ENCODE peak calls at places on chromosomes 1 and 21, in four cellular contexts. T is A549, S is GM12878, I is K562. O is an unnamed sample.

GRCh38 chr1:72915581-72915980 is 633.2 kb upstream of the NEGR1 start:
- DNase-seq in I (no peak), S (no peak), T (no peak), O (no peak)

GRCh38 chr1:15107052-15107687 is 46.4 kb upstream of the TMEM51 start:
- DNase-seq in T (no peak), S (no peak), I (no peak), O (no peak)

GRCh38 chr1:39272791-39273071 is 68.2 kb downstream of the MACF1 start:
- DNase-seq in I (no peak), T (no peak), S (no peak), O (no peak)

GRCh38 chr1:207172321-207172720 is 68.3 kb downstream of the C4BPA start:
- DNase-seq in S (no peak), I (no peak), T (no peak), O (no peak)

GRCh38 chr1:230572121-230573083 is 69.9 kb upstream of the COG2 start:
- DNase-seq in S (no peak), I (no peak), T (peak), O (no peak)

GRCh38 chr1:201307239-201307638 is 23.9 kb downstream of the PKP1 start:
- DNase-seq in I (no peak), T (no peak), S (no peak), O (peak)

GRCh38 chr1:200483491-200484143 is 73.8 kb upstream of the ZNF281 start:
- DNase-seq in I (peak), S (peak), T (peak), O (peak)

GRCh38 chr1:223137402-223138100 is 5.5 kb downstream of the TLR5 start:
- DNase-seq in I (no peak), S (no peak), T (peak), O (peak)

GRCh38 chr1:167043752-167044488 is 46.3 kb downstream of the GPA33 start:
- DNase-seq in T (peak), I (peak), S (no peak), O (peak)

GRCh38 chr1:180358649-180359048 is 128.6 kb downstream of the LHX4 start:
- DNase-seq in I (no peak), T (no peak), S (no peak), O (peak)

DNA sequence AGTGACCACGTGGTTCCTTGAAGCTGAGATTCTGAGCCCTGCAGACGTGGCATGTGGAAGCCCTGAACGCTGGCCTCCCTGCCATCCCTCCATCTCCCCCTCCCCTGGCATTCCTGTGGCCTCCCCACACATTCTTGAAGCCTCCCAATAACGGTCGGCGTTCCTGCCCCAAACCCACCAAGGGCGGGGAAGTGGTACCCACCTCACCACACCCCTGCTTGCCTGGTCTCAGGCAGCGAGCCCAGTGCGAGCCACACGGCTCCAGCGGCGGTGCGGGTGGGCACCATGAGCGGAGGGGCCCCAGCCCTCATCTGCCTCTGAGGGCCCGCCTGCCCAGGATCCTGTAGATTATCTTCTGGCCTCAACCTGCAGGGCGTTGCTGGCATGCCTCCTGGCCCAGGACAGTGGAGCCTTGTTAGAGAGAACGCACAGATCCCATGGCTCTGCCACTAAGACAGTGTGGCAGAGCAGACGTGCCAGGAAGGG is 20.6 kb upstream of the PRELP start:
- DNase-seq in I (no peak), T (no peak), S (no peak), O (no peak)
- TF ChIP-seq BHLHE40 in I (no peak), T (no peak), S (no peak), O (no peak)

GRCh38 chr1:204869097-204869496 is 1.6 kb upstream of the NFASC start:
- DNase-seq in T (no peak), S (no peak), I (no peak), O (no peak)
- TF ChIP-seq RCOR1 in T (no peak), S (no peak), I (no peak), O (no peak)

GRCh38 chr21:39441502-39442475 is 3.8 kb downstream of the LCA5L start:
- DNase-seq in T (peak), I (peak), S (no peak), O (peak)
- TF ChIP-seq BHLHE40 in T (no peak), I (peak), S (no peak), O (no peak)

GRCh38 chr1:212129781-212130180 is 94.2 kb downstream of the DTL start:
- DNase-seq in T (no peak), S (no peak), I (no peak), O (no peak)

GRCh38 chr1:212124891-212125582 is 89.5 kb downstream of the DTL start:
- DNase-seq in S (no peak), I (no peak), T (no peak), O (peak)

GRCh38 chr1:212127219-212127618 is 91.7 kb downstream of the DTL start:
- DNase-seq in S (no peak), T (no peak), I (no peak), O (no peak)

GRCh38 chr1:212121772-212122171 is 86.2 kb downstream of the DTL start:
- DNase-seq in T (no peak), I (no peak), S (no peak), O (no peak)

GRCh38 chr1:212125654-212126053 is 90.1 kb downstream of the DTL start:
- DNase-seq in T (no peak), S (no peak), I (no peak), O (no peak)
- TF ChIP-seq RCOR1 in T (no peak), S (no peak), I (no peak), O (no peak)

DNA sequence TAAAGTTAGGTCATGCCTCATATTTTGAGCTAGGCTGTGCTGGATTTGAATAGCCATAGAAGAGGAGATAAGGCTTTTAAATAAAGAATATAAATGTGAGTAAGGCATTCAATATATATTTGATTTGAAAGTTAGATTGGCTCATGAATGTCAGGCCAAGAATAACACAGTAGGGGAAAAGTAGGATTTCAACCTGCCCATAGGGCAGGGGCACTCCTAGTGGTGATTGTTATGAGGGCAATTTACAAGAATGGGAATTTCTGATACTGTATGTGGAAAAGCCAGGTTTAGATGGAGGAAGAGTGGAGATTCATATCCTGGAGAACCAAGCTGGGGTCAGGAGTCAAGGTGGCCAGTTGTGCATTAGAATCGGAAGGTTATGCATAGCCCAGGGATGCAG is 74.9 kb downstream of the DNAH14 start:
- DNase-seq in T (peak), S (no peak), I (no peak), O (no peak)
- TF ChIP-seq BHLHE40 in T (no peak), S (no peak), I (no peak), O (no peak)

DNA sequence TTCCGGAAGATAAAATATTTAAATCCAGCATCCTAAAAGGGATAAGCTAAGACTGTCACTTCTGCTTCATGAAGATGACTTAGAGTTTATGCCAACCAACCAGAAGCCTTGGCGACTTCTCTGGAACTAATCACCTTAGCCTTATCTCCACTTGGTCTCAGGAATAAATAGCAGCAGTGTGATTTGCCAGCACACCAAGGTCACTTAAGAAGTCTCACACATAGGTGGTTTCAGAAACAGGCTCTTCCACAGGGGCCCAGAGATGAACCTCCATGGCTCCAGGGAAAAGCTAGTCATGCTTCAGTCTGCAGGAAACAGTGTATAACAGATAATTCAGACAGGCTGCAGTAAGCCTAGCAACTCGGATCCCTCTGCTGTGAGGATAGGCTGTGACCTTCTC is 84.8 kb downstream of the WLS start:
- DNase-seq in S (no peak), I (no peak), T (no peak), O (no peak)
- TF ChIP-seq RCOR1 in S (no peak), I (no peak), T (no peak), O (no peak)